ENCODE peak calls at places on chromosomes 12 and 14, in eight cellular contexts. O is thyroid gland, P is heart right ventricle, D is K562, W is neuronal stem cell, V is psoas muscle, X is ascending aorta, Q is IMR-90. I is an unnamed sample. For H3K36me3 and H3K9me3, the result is how much of the 10 kb centered on the place peaks cover.

GRCh38 chr14:81437226-81437625 is 37.1 kb upstream of the STON2 start:
- DNase-seq in O (no peak), P (no peak), D (no peak), W (no peak), V (no peak), X (no peak), Q (no peak), I (no peak)

GRCh38 chr14:73723411-73723798 is 9.2 kb upstream of the PNMA1 start:
- DNase-seq in O (no peak), P (no peak), D (no peak), W (no peak), V (no peak), X (no peak), Q (peak), I (no peak)

GRCh38 chr12:100716949-100717732 is 77.4 kb upstream of the ANO4 start:
- DNase-seq in O (no peak), P (peak), D (no peak), W (peak), V (no peak), X (no peak), Q (no peak), I (peak)

GRCh38 chr12:19857197-19857596 is 417.9 kb downstream of the AEBP2 start:
- DNase-seq in O (no peak), P (no peak), D (no peak), W (no peak), V (no peak), X (no peak), Q (no peak), I (no peak)

GRCh38 chr14:93832665-93833064 is 44.4 kb upstream of the PRIMA1 start:
- DNase-seq in O (peak), P (peak), D (no peak), W (no peak), V (no peak), X (no peak), Q (no peak), I (no peak)

GRCh38 chr14:55858604-55859003 is 259.6 kb upstream of the PELI2 start:
- DNase-seq in O (no peak), P (no peak), D (no peak), W (no peak), V (no peak), X (no peak), Q (no peak), I (no peak)

GRCh38 chr12:17661250-17661649 is 428.7 kb downstream of the RERGL start:
- DNase-seq in O (no peak), P (no peak), D (no peak), W (no peak), V (no peak), X (no peak), Q (no peak), I (no peak)

GRCh38 chr12:75437564-75437963 is 43.0 kb upstream of the GLIPR1 start:
- DNase-seq in O (no peak), P (no peak), D (no peak), W (no peak), V (no peak), X (no peak), Q (peak), I (no peak)

GRCh38 chr14:61396694-61397093 is 75.3 kb downstream of the PRKCH start:
- DNase-seq in O (no peak), P (no peak), D (no peak), W (no peak), V (no peak), X (no peak), Q (no peak), I (no peak)

GRCh38 chr12:32896438-32897275 is at the start of gene PKP2:
- DNase-seq in O (peak), P (peak), D (peak), W (peak), V (peak), X (no peak), Q (no peak), I (peak)

GRCh38 chr12:120684523-120684932 is 2.4 kb upstream of the MLEC start:
- DNase-seq in O (no peak), P (no peak), D (no peak), W (no peak), V (no peak), X (no peak), Q (peak), I (no peak)

GRCh38 chr12:32533971-32534590 is 134.7 kb downstream of the FGD4 start:
- DNase-seq in O (peak), P (no peak), D (no peak), W (no peak), V (peak), X (no peak), Q (peak), I (peak)

GRCh38 chr12:58342736-58343135 is 401.4 kb downstream of the ATP23 start:
- DNase-seq in O (no peak), P (no peak), D (no peak), W (no peak), V (no peak), X (no peak), Q (no peak), I (no peak)

GRCh38 chr14:95253039-95253620 is 66.6 kb downstream of the CLMN start:
- DNase-seq in O (no peak), P (no peak), D (no peak), W (no peak), V (no peak), X (no peak), Q (no peak), I (no peak)

GRCh38 chr12:3189282-3189681 is 112.1 kb downstream of the TSPAN9 start:
- DNase-seq in O (peak), P (no peak), D (no peak), W (no peak), V (no peak), X (no peak), Q (no peak), I (no peak)

GRCh38 chr14:34649344-34649743 is 19.4 kb upstream of the SNX6 start:
- DNase-seq in O (no peak), P (no peak), D (no peak), W (no peak), V (no peak), X (no peak), Q (peak), I (no peak)

GRCh38 chr14:64279719-64280668 is 14.2 kb downstream of the ESR2 start:
- DNase-seq in O (no peak), P (no peak), D (peak), W (no peak), V (no peak), X (no peak), Q (peak), I (no peak)

GRCh38 chr12:49370539-49370938 is 3.3 kb downstream of the SPATS2 start:
- DNase-seq in O (no peak), P (no peak), D (no peak), W (no peak), V (no peak), X (no peak), Q (no peak), I (no peak)

GRCh38 chr14:35416108-35416750 is 11.7 kb upstream of the NFKBIA start:
- DNase-seq in O (no peak), P (no peak), D (no peak), W (no peak), V (no peak), X (no peak), Q (no peak), I (no peak)

GRCh38 chr12:124492879-124493808 is 74.3 kb downstream of the NCOR2 start:
- DNase-seq in O (no peak), P (peak), D (peak), W (no peak), V (no peak), X (no peak), Q (no peak), I (no peak)

GRCh38 chr14:102050625-102051024 is 36.2 kb downstream of the HSP90AA1 start:
- DNase-seq in O (no peak), P (no peak), D (no peak), W (no peak), V (peak), X (no peak), Q (peak), I (no peak)

GRCh38 chr14:90523544-90523943 is 126.7 kb downstream of the CALM1 start:
- DNase-seq in O (no peak), P (no peak), D (no peak), W (no peak), V (no peak), X (no peak), Q (peak), I (no peak)

GRCh38 chr12:82625523-82625922 is 61.2 kb upstream of the TMTC2 start:
- DNase-seq in O (no peak), P (no peak), D (no peak), W (peak), V (no peak), X (no peak), Q (no peak), I (no peak)

GRCh38 chr12:88505696-88506095 is 74.6 kb downstream of the KITLG start:
- DNase-seq in O (no peak), P (no peak), D (no peak), W (no peak), V (no peak), X (no peak), Q (peak), I (no peak)

GRCh38 chr14:39228509-39229221 is 5.0 kb upstream of the MIA2 start:
- DNase-seq in O (no peak), P (no peak), D (no peak), W (no peak), V (no peak), X (no peak), Q (no peak), I (no peak)

GRCh38 chr12:89494411-89495231 is 30.0 kb downstream of the GALNT4 start:
- DNase-seq in O (no peak), P (no peak), D (peak), W (no peak), V (no peak), X (no peak), Q (peak), I (no peak)

GRCh38 chr12:105573574-105573973 is 243.1 kb downstream of the C12orf75 start:
- DNase-seq in O (no peak), P (no peak), D (no peak), W (no peak), V (no peak), X (no peak), Q (no peak), I (no peak)

GRCh38 chr12:108800591-108800990 is 56.8 kb downstream of the SSH1 start:
- DNase-seq in O (no peak), P (no peak), D (no peak), W (no peak), V (no peak), X (no peak), Q (peak), I (no peak)
- H3K36me3 ChIP-seq in O (under half), P (half or more), D (under half), W (under half), V (half or more), X (under half), Q (half or more), I (under half)

DNA sequence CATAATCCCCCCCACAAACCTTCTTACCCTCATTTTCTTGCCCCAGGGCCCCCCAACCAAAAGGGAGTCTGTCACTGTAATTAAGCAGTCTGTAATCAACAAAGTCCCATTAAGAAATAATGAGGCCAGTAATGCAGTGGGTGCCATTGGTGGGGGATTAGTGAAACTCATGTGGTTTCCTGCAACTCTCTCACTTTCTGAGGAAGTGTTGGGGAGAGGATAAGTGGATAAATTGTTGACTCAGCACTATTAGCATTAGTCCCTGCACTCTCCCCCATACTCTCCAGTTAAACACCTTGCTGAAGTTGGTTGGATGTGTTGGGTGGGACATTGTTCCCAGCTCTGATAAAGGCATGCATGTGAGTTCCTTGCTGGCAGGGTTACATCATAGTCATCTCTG is 45.9 kb upstream of the HOXC13 start:
- DNase-seq in O (no peak), P (no peak), D (no peak), W (no peak), V (no peak), X (no peak), Q (no peak), I (no peak)
- H3K4me3 ChIP-seq in O (no peak), P (no peak), D (no peak), W (no peak), V (no peak), X (no peak), Q (no peak), I (no peak)

GRCh38 chr12:1697253-1697652 is 6.4 kb downstream of the ADIPOR2 start:
- DNase-seq in O (no peak), P (no peak), D (no peak), W (no peak), V (no peak), X (no peak), Q (no peak), I (no peak)
- H3K9me3 ChIP-seq in O (under half), P (under half), D (under half), W (under half), V (under half), X (under half), Q (under half), I (under half)

GRCh38 chr14:105224845-105225585 is 23.3 kb upstream of the BTBD6 start:
- DNase-seq in O (peak), P (no peak), D (no peak), W (no peak), V (peak), X (no peak), Q (no peak), I (no peak)
- H3K36me3 ChIP-seq in O (under half), P (half or more), D (under half), W (under half), V (half or more), X (under half), Q (under half), I (under half)

DNA sequence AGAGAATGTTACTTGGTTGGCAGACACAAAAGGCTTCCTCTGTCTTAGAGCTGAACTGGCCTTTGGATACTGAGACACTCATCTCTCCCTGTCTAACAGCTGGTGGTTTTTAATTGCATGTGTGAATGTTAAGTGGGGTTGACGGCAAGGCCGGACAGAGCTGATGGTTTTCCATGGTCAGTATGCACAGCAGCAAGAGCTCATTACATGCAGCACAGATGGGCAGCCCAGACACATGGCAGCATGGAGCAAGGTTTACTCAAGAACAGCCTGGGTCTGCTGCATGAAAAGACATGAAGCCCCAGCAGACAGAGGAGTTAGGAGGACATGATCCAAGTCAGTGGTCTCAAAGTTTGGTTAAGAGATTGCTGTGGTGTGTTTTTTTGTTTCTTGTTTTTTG is 27.9 kb upstream of the CACNA2D4 start:
- DNase-seq in O (no peak), P (no peak), D (no peak), W (no peak), V (no peak), X (no peak), Q (no peak), I (no peak)
- H3K4me3 ChIP-seq in O (no peak), P (no peak), D (no peak), W (no peak), V (no peak), X (no peak), Q (no peak), I (no peak)

GRCh38 chr12:133107121-133107520 is 23.0 kb downstream of the ZNF891 start:
- DNase-seq in O (no peak), P (no peak), D (no peak), W (no peak), V (no peak), X (no peak), Q (no peak), I (no peak)
- H3K9me3 ChIP-seq in O (under half), P (half or more), D (under half), W (under half), V (half or more), X (half or more), Q (half or more), I (under half)

DNA sequence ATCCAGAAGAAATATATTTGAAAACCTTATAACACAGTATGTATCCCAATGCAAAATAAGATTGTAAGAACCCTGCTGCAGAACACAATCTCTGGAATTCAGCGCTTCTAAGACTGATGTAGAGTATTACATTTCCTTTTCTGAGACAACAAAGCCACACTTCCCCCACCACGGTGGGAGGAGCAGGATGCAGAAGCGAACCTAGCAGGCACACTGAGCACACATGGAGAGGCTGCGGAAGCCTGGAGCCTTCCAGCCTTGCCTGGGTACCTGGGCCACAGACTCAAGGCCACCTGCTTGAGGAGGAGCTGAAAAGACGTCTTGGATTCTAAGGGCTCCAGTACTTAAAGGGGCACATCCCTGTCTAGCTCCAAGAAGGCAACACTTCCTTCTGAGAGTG is 46.4 kb downstream of the TCHP start:
- DNase-seq in O (peak), P (no peak), D (no peak), W (peak), V (no peak), X (no peak), Q (peak), I (no peak)
- H3K36me3 ChIP-seq in O (under half), P (half or more), D (half or more), W (under half), V (half or more), X (under half), Q (under half), I (under half)

I was measured in HAP-1.